ENCODE peak calls at places on chromosomes 12 and 14, in ten cellular contexts. P, I, J, H, U, A, O, R, G and N are unnamed samples.

GRCh38 chr12:24919346-24920001 is 29.4 kb downstream of the BCAT1 start:
- DNase-seq in R (no peak), A (no peak), U (no peak), G (no peak), J (no peak), P (no peak), O (no peak), H (no peak), I (no peak), N (no peak)

GRCh38 chr12:124130717-124131670 is 158.0 kb downstream of the ZNF664 start:
- DNase-seq in R (no peak), U (no peak), G (no peak), A (no peak), H (no peak), O (no peak), J (no peak), I (no peak), P (no peak), N (no peak)

GRCh38 chr14:55731881-55732498 is 152.0 kb downstream of the KTN1 start:
- DNase-seq in U (no peak), P (peak), R (no peak), I (no peak), H (no peak), O (peak), J (no peak), A (no peak), G (no peak), N (peak)

GRCh38 chr12:123398918-123399617 is 15.1 kb downstream of the KMT5A start:
- DNase-seq in J (no peak), P (no peak), A (no peak), I (no peak), O (no peak), R (no peak), U (no peak), G (no peak), H (peak), N (peak)

GRCh38 chr12:66627988-66628317 is 50.9 kb downstream of the GRIP1 start:
- DNase-seq in G (no peak), O (no peak), H (no peak), J (no peak), P (no peak), A (no peak), I (no peak), R (no peak), U (no peak), N (no peak)

GRCh38 chr12:80838024-80838658 is 99.6 kb downstream of the LIN7A start:
- DNase-seq in O (no peak), J (no peak), R (no peak), G (no peak), A (no peak), I (no peak), U (no peak), P (no peak), H (no peak), N (no peak)

GRCh38 chr12:112261559-112261958 is 120.7 kb downstream of the HECTD4 start:
- DNase-seq in A (no peak), O (no peak), H (peak), J (no peak), G (no peak), R (no peak), P (no peak), U (peak), I (no peak), N (no peak)

GRCh38 chr14:104350463-104351185 is 212.2 kb downstream of the KIF26A start:
- DNase-seq in G (no peak), J (peak), H (no peak), A (peak), P (no peak), R (no peak), U (peak), O (peak), I (no peak), N (no peak)

GRCh38 chr12:85923767-85924331 is 49.8 kb downstream of the NTS start:
- DNase-seq in U (peak), A (no peak), R (peak), G (no peak), I (no peak), O (no peak), J (no peak), P (no peak), H (peak), N (no peak)

GRCh38 chr12:116196226-116196625 is 81.3 kb downstream of the MED13L start:
- DNase-seq in O (no peak), G (no peak), A (no peak), R (no peak), P (no peak), H (no peak), I (no peak), U (no peak), J (no peak), N (no peak)

GRCh38 chr12:2959194-2959507 is at the start of gene TEAD4:
- DNase-seq in P (no peak), O (no peak), I (peak), A (no peak), G (no peak), R (peak), J (peak), U (no peak), H (peak), N (peak)

GRCh38 chr14:71181215-71182003 is 274.1 kb downstream of the PCNX1 start:
- DNase-seq in I (no peak), P (no peak), G (no peak), J (no peak), O (no peak), H (no peak), A (no peak), R (no peak), U (no peak), N (no peak)

GRCh38 chr14:100056964-100057817 is 8.0 kb upstream of the EVL start:
- DNase-seq in H (peak), G (no peak), R (peak), J (no peak), O (no peak), P (no peak), A (no peak), I (no peak), U (no peak), N (no peak)

GRCh38 chr12:47770086-47770726 is 2.8 kb upstream of the SLC48A1 start:
- DNase-seq in J (no peak), O (no peak), R (peak), P (no peak), H (peak), A (no peak), U (no peak), I (no peak), G (no peak), N (no peak)

GRCh38 chr12:113396828-113397496 is 6.7 kb downstream of the SDS start:
- DNase-seq in H (no peak), I (no peak), O (peak), G (no peak), R (no peak), A (no peak), U (peak), P (no peak), J (no peak), N (no peak)

GRCh38 chr14:24513009-24513408 is 4.9 kb upstream of the CMA1 start:
- DNase-seq in R (no peak), O (no peak), J (no peak), G (no peak), A (no peak), U (no peak), H (no peak), P (no peak), I (no peak), N (no peak)

GRCh38 chr12:110010853-110011835 is 11.9 kb downstream of the ANKRD13A start:
- DNase-seq in U (no peak), J (no peak), O (no peak), G (no peak), I (no peak), P (no peak), A (no peak), R (no peak), H (no peak), N (no peak)

GRCh38 chr12:27754795-27755194 is 25.2 kb upstream of the KLHL42 start:
- DNase-seq in O (no peak), I (no peak), P (no peak), G (no peak), J (no peak), H (no peak), A (no peak), R (no peak), U (no peak), N (peak)

GRCh38 chr12:58310828-58311273 is 369.5 kb downstream of the ATP23 start:
- DNase-seq in O (no peak), R (peak), G (no peak), U (no peak), H (peak), A (no peak), I (no peak), P (no peak), J (no peak), N (no peak)

GRCh38 chr12:49944718-49945117 is 5.8 kb upstream of the AQP2 start:
- DNase-seq in R (no peak), H (no peak), G (no peak), A (no peak), J (no peak), O (no peak), P (no peak), U (no peak), I (no peak), N (no peak)